ENCODE peak calls at places on chromosomes 1 and 21, in ten cellular contexts. S is HFF-Myc, V is tibial nerve, L is endothelial cell, C is transverse colon, Q is Panc1, T is neural crest cell, X is AG09309, W is GM23338, J is B cell. R is an unnamed sample.

GRCh38 chr1:166974647-166975345 is 544 bp downstream of the ILDR2 start:
- DNase-seq in S (no peak), V (no peak), L (no peak), C (no peak), Q (no peak), T (no peak), X (no peak), W (no peak), J (no peak), R (no peak)

GRCh38 chr1:90574692-90575370 is 142.3 kb downstream of the BARHL2 start:
- DNase-seq in S (no peak), V (no peak), L (no peak), C (no peak), Q (no peak), T (no peak), X (no peak), W (no peak), J (no peak), R (no peak)

GRCh38 chr21:18545908-18546307 is 142.3 kb upstream of the TMPRSS15 start:
- DNase-seq in S (no peak), V (no peak), L (no peak), C (no peak), Q (no peak), T (no peak), X (no peak), W (no peak), J (no peak), R (no peak)

GRCh38 chr1:66288048-66288447 is 245.9 kb upstream of the SGIP1 start:
- DNase-seq in S (no peak), V (no peak), L (no peak), C (no peak), Q (no peak), T (no peak), X (no peak), W (no peak), J (no peak), R (no peak)

GRCh38 chr1:182299728-182300581 is 91.6 kb downstream of the GLUL start:
- DNase-seq in S (no peak), V (peak), L (peak), C (peak), Q (no peak), T (no peak), X (peak), W (peak), J (no peak), R (no peak)

GRCh38 chr1:81678779-81679178 is 122.0 kb upstream of the ADGRL2 start:
- DNase-seq in S (no peak), V (no peak), L (no peak), C (no peak), Q (no peak), T (no peak), X (no peak), W (no peak), J (no peak), R (no peak)

GRCh38 chr1:68293609-68294353 is 61.5 kb upstream of the WLS start:
- DNase-seq in S (no peak), V (no peak), L (peak), C (no peak), Q (no peak), T (peak), X (no peak), W (peak), J (no peak), R (peak)

GRCh38 chr1:245292571-245292970 is 137.8 kb downstream of the KIF26B start:
- DNase-seq in S (no peak), V (no peak), L (no peak), C (no peak), Q (no peak), T (no peak), X (no peak), W (no peak), J (no peak), R (no peak)

GRCh38 chr1:92310185-92310597 is 11.3 kb downstream of the RPAP2 start:
- DNase-seq in S (no peak), V (no peak), L (no peak), C (no peak), Q (no peak), T (no peak), X (no peak), W (peak), J (no peak), R (no peak)

GRCh38 chr21:33643658-33644311 is 1.5 kb downstream of the ITSN1 start:
- DNase-seq in S (no peak), V (no peak), L (peak), C (no peak), Q (no peak), T (peak), X (no peak), W (peak), J (no peak), R (no peak)

DNA sequence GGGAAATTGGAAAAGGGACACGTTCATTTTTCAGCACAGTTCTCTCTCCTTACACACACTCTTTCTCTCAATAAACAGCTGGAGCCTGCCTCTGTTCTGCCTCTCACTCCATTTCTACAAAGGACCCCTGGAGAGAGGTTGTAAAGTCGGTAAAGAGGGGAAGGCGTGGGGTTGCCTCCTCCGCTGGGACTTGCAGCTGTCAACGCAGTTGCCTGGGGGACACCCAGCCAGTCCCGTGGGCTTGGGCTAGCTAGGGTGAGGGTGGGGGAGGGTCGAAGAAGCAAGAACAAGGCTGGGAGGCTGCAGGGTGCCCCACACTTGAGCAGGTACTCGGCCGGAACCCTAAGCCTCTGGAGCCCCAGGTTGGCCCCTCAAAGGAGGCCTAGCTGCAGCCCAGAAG is 27.6 kb downstream of the C1orf216 start:
- DNase-seq in S (no peak), V (no peak), L (no peak), C (no peak), Q (no peak), T (no peak), X (no peak), W (peak), J (no peak), R (no peak)
- TF ChIP-seq CTCF in S (no peak), V (no peak), L (no peak), C (no peak), Q (no peak), T (no peak), X (no peak), W (no peak), J (no peak), R (no peak)

GRCh38 chr1:29852248-29852647 is 615.9 kb downstream of the PTPRU start:
- DNase-seq in S (no peak), V (no peak), L (no peak), C (no peak), Q (no peak), T (no peak), X (no peak), W (no peak), J (no peak), R (no peak)
- TF ChIP-seq CTCF in S (no peak), V (no peak), L (no peak), C (no peak), Q (no peak), T (no peak), X (no peak), W (no peak), J (no peak), R (no peak)

GRCh38 chr21:46393451-46393940 is 65.2 kb upstream of the DIP2A start:
- DNase-seq in S (no peak), V (no peak), L (no peak), C (no peak), Q (no peak), T (no peak), X (no peak), W (no peak), J (no peak), R (no peak)

GRCh38 chr21:46393941-46394818 is 64.5 kb upstream of the DIP2A start:
- DNase-seq in S (no peak), V (no peak), L (no peak), C (no peak), Q (no peak), T (no peak), X (no peak), W (no peak), J (no peak), R (no peak)

GRCh38 chr21:46394819-46395152 is 63.9 kb upstream of the DIP2A start:
- DNase-seq in S (no peak), V (no peak), L (no peak), C (no peak), Q (no peak), T (no peak), X (no peak), W (no peak), J (no peak), R (no peak)

GRCh38 chr21:46391773-46392172 is 66.9 kb upstream of the DIP2A start:
- DNase-seq in S (no peak), V (no peak), L (no peak), C (no peak), Q (no peak), T (no peak), X (no peak), W (no peak), J (no peak), R (no peak)

GRCh38 chr21:46392921-46393320 is 65.8 kb upstream of the DIP2A start:
- DNase-seq in S (peak), V (peak), L (no peak), C (peak), Q (no peak), T (no peak), X (peak), W (no peak), J (no peak), R (no peak)
- TF ChIP-seq CTCF in S (no peak), V (no peak), L (no peak), C (no peak), Q (no peak), T (no peak), X (no peak), W (no peak), J (no peak), R (no peak)

DNA sequence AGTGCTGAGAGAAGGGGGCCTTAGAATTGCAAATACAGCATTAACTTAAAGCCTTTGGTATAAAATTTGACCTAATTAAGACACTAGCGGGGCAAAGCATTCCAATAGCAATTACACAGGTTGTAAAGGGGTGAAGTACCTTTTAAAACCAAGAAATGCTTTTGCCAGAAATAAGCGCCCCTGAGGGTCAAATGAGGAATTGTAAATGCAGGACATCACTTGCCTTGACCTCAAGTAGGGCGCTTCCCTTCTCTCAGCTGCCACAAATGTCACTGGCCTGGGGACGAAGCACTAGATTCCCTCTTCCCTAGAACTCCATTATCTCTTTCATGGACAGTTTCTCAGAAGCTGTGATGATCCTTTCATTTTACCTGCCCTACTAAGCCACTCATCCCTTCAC is 48.3 kb downstream of the SEC16B start:
- DNase-seq in S (no peak), V (no peak), L (no peak), C (no peak), Q (no peak), T (no peak), X (no peak), W (peak), J (no peak), R (no peak)
- TF ChIP-seq CTCF in S (no peak), V (no peak), L (no peak), C (no peak), Q (peak), T (no peak), X (no peak), W (peak), J (no peak), R (no peak)

DNA sequence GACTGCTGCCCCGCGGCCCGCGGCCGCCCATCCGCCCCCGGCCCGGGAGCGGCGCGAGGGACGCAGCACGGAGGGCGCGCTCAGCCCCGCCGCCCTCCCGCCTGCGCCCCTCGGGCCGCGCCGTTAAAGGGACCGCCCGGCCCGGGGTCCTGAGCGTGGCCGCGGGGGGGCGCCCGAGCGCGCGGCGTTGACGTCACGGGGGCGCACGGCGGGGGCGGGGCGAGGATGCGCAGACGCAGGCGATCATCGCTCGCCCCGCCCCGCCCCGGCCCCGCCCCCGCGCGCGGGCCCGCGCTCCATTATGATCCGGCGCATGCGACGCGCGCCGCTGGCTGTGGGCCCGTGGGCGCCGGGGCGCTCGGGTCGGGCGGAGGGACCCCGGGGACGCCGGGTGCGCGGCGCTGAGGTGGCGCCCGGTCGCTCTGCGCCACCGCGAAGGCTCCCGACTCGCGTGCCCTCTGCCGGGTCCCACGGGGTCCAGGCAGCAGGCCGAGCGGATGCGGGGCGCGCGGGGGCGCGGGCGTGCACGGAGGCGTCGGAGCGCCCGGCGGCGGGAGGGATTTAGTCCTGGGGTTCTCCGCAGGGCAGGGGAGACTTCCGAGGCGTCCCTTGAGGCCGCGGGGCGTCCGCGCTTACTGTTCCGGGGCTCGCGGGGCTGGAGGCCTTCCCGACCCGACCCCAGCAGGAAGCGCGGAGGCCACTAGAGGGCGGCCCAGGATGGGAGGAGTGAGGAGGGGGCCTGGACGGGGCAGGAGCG is at the start of gene DVL1:
- DNase-seq in S (no peak), V (peak), L (peak), C (peak), Q (no peak), T (peak), X (no peak), W (peak), J (peak), R (peak)
- TF ChIP-seq CTCF in S (peak), V (peak), L (peak), C (peak), Q (peak), T (peak), X (peak), W (peak), J (peak), R (peak)

R was measured in mesothelial cell of epicardium.